ENCODE peak calls at places on chromosomes 12 and 14, in nine cellular contexts. P is activated T-helper 1 cell treated with anti-CD3 and anti-CD28 coated beads, Interleukin-12 subunit alpha, Interleukin-12 subunit beta, Interleukin-2, Interleukin-4 antibody, amounts not matched to agents 30 ng/mL and 10 ng/mL and 1 ng/mL, durations not matched to agents 14 hours and 24 hours and 36 hours; T is NCI-H69; R is renal cortical epithelial cell; A is stimulated activated CD4-positive, alpha-beta T cell treated with anti-CD3 and anti-CD28 coated beads, Interleukin-4, amount 100 ng/mL, for 24 hours; W is A549; Z is endothelial cell; K is H9; C is activated CD8-positive, alpha-beta T cell treated with anti-CD3 and anti-CD28 coated beads, Interleukin-2, amount 10 ng/mL, durations not matched to agents 7 days and 5 days. M is an unnamed sample.

GRCh38 chr12:53049582-53050318 is at the start of gene TNS2:
- DNase-seq in P (no peak), T (peak; percentile 77), R (peak; percentile 36), A (peak; percentile 13), W (peak; percentile 68), Z (peak; percentile 71), K (peak; percentile 88), C (no peak), M (peak; percentile 86)

GRCh38 chr14:88168498-88169165 is 154.4 kb downstream of the KCNK10 start:
- DNase-seq in P (peak; percentile 29), T (peak; percentile 55), R (peak; percentile 17), A (peak; percentile 63), W (peak; percentile 55), Z (peak; percentile 28), K (peak; percentile 67), C (peak; percentile 69), M (peak; percentile 61)

GRCh38 chr12:94535614-94535932 is 75.9 kb upstream of the CEP83 start:
- DNase-seq in P (no peak), T (peak; percentile 97), R (no peak), A (no peak), W (no peak), Z (no peak), K (no peak), C (no peak), M (no peak)

GRCh38 chr14:76773188-76773885 is 12.1 kb downstream of the VASH1 start:
- DNase-seq in P (no peak), T (peak; percentile 25), R (peak; percentile 79), A (peak; percentile 1), W (peak; percentile 53), Z (no peak), K (peak; percentile 25), C (peak; percentile 22), M (peak; percentile 94)

GRCh38 chr12:10372534-10372931 is 17.3 kb downstream of the KLRK1 start:
- DNase-seq in P (no peak), T (no peak), R (no peak), A (no peak), W (no peak), Z (no peak), K (no peak), C (peak; percentile 58), M (no peak)

GRCh38 chr14:72443256-72443655 is 450.6 kb downstream of the DPF3 start:
- DNase-seq in P (no peak), T (no peak), R (no peak), A (no peak), W (no peak), Z (no peak), K (no peak), C (peak; percentile 30), M (no peak)

GRCh38 chr14:64053694-64054669 is 201.2 kb downstream of the SYNE2 start:
- DNase-seq in P (no peak), T (no peak), R (peak; percentile 22), A (no peak), W (no peak), Z (no peak), K (no peak), C (no peak), M (no peak)

GRCh38 chr12:53424626-53425514 is 1.2 kb downstream of the AMHR2 start:
- DNase-seq in P (no peak), T (no peak), R (no peak), A (no peak), W (no peak), Z (no peak), K (no peak), C (no peak), M (peak; percentile 55)

GRCh38 chr14:61812347-61813100 is 50.3 kb downstream of the SNAPC1 start:
- DNase-seq in P (no peak), T (peak; percentile 72), R (no peak), A (no peak), W (no peak), Z (peak; percentile 29), K (peak; percentile 52), C (no peak), M (peak; percentile 62)

M was measured in cardiac muscle cell.